ENCODE peak calls at places on chromosomes 4 and X, in seven cellular contexts. H is colonic mucosa, J is tibial artery, W is fibroblast of lung, N is transverse colon, T is adipocyte, X is pancreas. Y is an unnamed sample. For H3K4me1, the result is how much of the 10 kb centered on the place peaks cover.

GRCh38 chr4:743463-744211 is 38.0 kb downstream of the PCGF3 start:
- DNase-seq in W (peak), X (no peak), J (no peak), H (no peak), N (no peak), T (peak), Y (peak)

GRCh38 chr4:5746829-5747745 is 36.1 kb downstream of the EVC start:
- DNase-seq in W (peak), N (no peak), T (peak), X (no peak), J (peak), H (no peak), Y (no peak)

GRCh38 chr4:95850161-95850560 is 10.3 kb downstream of the PDHA2 start:
- DNase-seq in W (no peak), J (no peak), N (no peak), T (no peak), X (no peak), H (no peak), Y (no peak)

GRCh38 chr4:140152760-140153418 is 1.1 kb downstream of the MAML3 start:
- DNase-seq in J (peak), T (peak), N (peak), X (peak), H (peak), W (peak), Y (peak)

GRCh38 chrX:14936561-14936960 is 63.3 kb downstream of the MOSPD2 start:
- DNase-seq in T (peak), H (no peak), J (no peak), X (no peak), W (peak), N (no peak), Y (no peak)

GRCh38 chr4:12179264-12179616 is 750.5 kb upstream of the HS3ST1 start:
- DNase-seq in W (no peak), X (no peak), J (no peak), T (no peak), N (no peak), H (no peak), Y (no peak)

GRCh38 chrX:110204986-110205385 is 112.9 kb downstream of the AMMECR1 start:
- DNase-seq in T (peak), N (no peak), W (peak), H (no peak), J (no peak), X (no peak), Y (no peak)

GRCh38 chrX:123740006-123740405 is 7.2 kb upstream of the THOC2 start:
- DNase-seq in X (no peak), T (no peak), N (no peak), H (no peak), W (no peak), J (no peak), Y (no peak)

GRCh38 chr4:137253949-137254348 is 278.3 kb downstream of the PCDH18 start:
- DNase-seq in H (no peak), T (no peak), J (no peak), W (peak), X (no peak), N (no peak), Y (no peak)

GRCh38 chr4:143358923-143359694 is 22.4 kb downstream of the GAB1 start:
- DNase-seq in T (no peak), X (peak), J (no peak), N (peak), H (peak), W (peak), Y (peak)

GRCh38 chr4:22677780-22678179 is 15.0 kb upstream of the GBA3 start:
- DNase-seq in J (no peak), T (no peak), H (no peak), X (no peak), W (no peak), N (no peak), Y (no peak)

GRCh38 chr4:174467107-174467506 is 55.2 kb downstream of the HPGD start:
- DNase-seq in H (no peak), T (no peak), J (no peak), N (no peak), W (no peak), X (no peak), Y (no peak)

GRCh38 chrX:97563531-97564133 is 679.9 kb downstream of the RPA4 start:
- DNase-seq in W (peak), X (no peak), J (no peak), N (peak), T (peak), H (peak), Y (peak)

GRCh38 chr4:174086829-174087799 is 196.4 kb downstream of the FBXO8 start:
- DNase-seq in T (no peak), W (no peak), H (no peak), N (no peak), X (no peak), J (no peak), Y (no peak)

GRCh38 chr4:144809056-144809640 is 163.2 kb downstream of the HHIP start:
- DNase-seq in X (no peak), J (no peak), T (no peak), W (no peak), H (no peak), N (no peak), Y (no peak)

GRCh38 chrX:72540318-72540717 is 32.3 kb downstream of the HDAC8 start:
- DNase-seq in T (peak), N (no peak), H (no peak), X (no peak), W (peak), J (no peak), Y (no peak)

GRCh38 chr4:95215991-95216605 is 332.7 kb downstream of the UNC5C start:
- DNase-seq in N (no peak), W (peak), T (peak), H (no peak), X (no peak), J (no peak), Y (no peak)

GRCh38 chr4:95778666-95779065 is 61.2 kb upstream of the PDHA2 start:
- DNase-seq in J (no peak), H (no peak), X (no peak), T (no peak), N (no peak), W (no peak), Y (no peak)

GRCh38 chrX:43317378-43317777 is 338.7 kb upstream of the MAOA start:
- DNase-seq in N (no peak), W (no peak), T (no peak), J (no peak), H (no peak), X (no peak), Y (no peak)

DNA sequence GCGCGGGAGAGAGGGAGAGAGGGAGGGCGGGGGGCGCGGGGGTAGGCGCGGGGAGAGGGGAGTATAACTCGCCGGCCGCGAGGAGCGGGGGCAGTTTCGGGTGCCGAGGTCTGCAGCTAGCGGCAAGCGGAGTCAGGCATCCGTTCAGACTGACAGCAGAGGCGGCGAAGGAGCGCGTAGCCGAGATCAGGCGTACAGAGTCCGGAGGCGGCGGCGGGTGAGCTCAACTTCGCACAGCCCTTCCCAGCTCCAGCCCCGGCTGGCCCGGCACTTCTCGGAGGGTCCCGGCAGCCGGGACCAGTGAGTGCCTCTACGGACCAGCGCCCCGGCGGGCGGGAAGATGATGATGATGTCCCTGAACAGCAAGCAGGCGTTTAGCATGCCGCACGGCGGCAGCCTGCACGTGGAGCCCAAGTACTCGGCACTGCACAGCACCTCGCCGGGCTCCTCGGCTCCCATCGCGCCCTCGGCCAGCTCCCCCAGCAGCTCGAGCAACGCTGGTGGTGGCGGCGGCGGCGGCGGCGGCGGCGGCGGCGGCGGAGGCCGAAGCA is at the start of gene POU4F2:
- DNase-seq in N (no peak), J (no peak), W (no peak), H (no peak), X (no peak), T (peak), Y (no peak)
- H3K4me3 ChIP-seq in N (no peak), J (no peak), W (no peak), H (no peak), X (peak), T (peak), Y (no peak)

DNA sequence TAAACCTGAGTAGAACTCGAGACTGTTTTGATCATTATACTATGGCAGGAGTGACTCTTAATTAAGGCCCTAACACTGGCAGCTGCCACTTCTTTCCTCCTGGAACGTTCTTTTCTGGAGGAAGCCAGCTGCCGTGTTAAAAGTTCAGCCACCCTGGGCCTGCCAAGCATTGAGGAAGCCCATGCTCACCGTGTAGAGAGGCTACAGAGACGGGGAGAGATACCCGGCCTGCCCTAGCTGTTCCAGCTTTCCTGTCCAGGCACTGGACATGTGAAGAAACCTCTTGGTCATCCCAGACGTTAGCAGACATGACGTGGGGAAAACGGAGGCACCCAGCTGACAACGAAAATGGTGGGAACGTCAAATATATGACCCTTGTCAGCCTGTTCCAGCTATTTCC is 274.1 kb downstream of the ARHGAP10 start:
- DNase-seq in X (no peak), H (no peak), N (no peak), W (no peak), J (no peak), T (no peak), Y (no peak)
- H3K4me1 ChIP-seq in X (under half), H (under half), N (under half), W (under half), J (under half), T (under half), Y (under half)

GRCh38 chr4:74543247-74543670 is 98.3 kb downstream of the AREG start:
- DNase-seq in H (peak), T (no peak), W (no peak), N (no peak), X (no peak), J (no peak), Y (no peak)

GRCh38 chr4:74543983-74544382 is 99.0 kb downstream of the AREG start:
- DNase-seq in X (no peak), H (no peak), J (no peak), N (no peak), W (peak), T (peak), Y (no peak)

GRCh38 chr4:74545488-74545887 is 100.6 kb downstream of the AREG start:
- DNase-seq in W (no peak), N (no peak), T (peak), X (no peak), J (peak), H (peak), Y (peak)

GRCh38 chr4:74546020-74546419 is 101.1 kb downstream of the AREG start:
- DNase-seq in H (no peak), J (no peak), N (no peak), X (no peak), T (peak), W (no peak), Y (no peak)

DNA sequence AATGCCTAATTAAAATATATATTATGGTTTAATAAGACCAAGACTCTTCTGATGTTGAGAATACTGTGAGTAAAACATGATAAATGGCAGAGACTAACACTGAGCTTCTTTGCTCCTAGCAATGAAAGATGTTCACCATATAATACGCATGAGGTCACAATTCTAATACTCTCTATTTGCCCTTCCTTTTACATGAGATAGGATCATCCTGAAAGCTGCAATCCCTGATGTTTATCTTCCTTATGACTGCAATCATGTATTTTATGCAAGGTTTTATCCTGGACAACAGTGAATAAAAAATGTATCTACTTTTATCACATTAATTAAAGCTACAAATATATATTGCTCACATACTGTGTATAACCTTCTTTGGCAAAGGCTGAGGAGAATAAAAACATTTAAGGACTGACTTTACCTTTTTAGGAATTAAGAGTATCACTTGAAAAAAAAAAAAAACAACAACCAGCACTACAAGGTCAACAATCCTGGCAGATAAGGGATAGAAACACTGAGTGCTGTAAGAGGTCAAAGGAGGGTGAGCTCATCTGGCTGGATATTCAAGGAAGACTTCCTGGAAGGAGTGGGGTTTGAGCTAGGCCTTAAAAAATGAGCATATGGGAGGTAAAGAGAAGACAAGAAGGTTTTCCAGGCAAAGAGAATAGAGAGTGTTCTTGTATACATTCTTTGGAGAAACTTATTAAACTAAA is 99.9 kb downstream of the AREG start:
- DNase-seq in J (no peak), N (no peak), X (no peak), T (no peak), H (peak), W (no peak), Y (no peak)
- H3K4me3 ChIP-seq in J (no peak), N (no peak), X (no peak), T (peak), H (no peak), W (no peak), Y (no peak)

GRCh38 chrX:148572332-148572731 is 71.9 kb downstream of the AFF2 start:
- DNase-seq in H (no peak), W (no peak), J (no peak), T (no peak), X (no peak), N (no peak), Y (no peak)
- H3K4me1 ChIP-seq in H (under half), W (under half), J (under half), T (under half), X (under half), N (under half), Y (under half)

GRCh38 chr4:154491341-154491679 is 289 bp downstream of the DCHS2 start:
- DNase-seq in T (peak), N (peak), J (no peak), X (no peak), H (no peak), W (peak), Y (no peak)

GRCh38 chr4:154490589-154491340 is 834 bp downstream of the DCHS2 start:
- DNase-seq in W (no peak), N (peak), X (no peak), J (no peak), T (no peak), H (no peak), Y (peak)

GRCh38 chr4:154491731-154492249 is at the start of gene DCHS2:
- DNase-seq in X (no peak), J (no peak), T (peak), H (peak), W (no peak), N (peak), Y (peak)

GRCh38 chr4:154489558-154490260 is 1.9 kb downstream of the DCHS2 start:
- DNase-seq in W (no peak), X (no peak), N (no peak), H (no peak), T (no peak), J (no peak), Y (no peak)

GRCh38 chr4:154490261-154490588 is 1.4 kb downstream of the DCHS2 start:
- DNase-seq in J (no peak), X (no peak), H (no peak), N (no peak), W (no peak), T (no peak), Y (no peak)
- H3K4me3 ChIP-seq in J (no peak), X (peak), H (peak), N (peak), W (no peak), T (no peak), Y (no peak)

DNA sequence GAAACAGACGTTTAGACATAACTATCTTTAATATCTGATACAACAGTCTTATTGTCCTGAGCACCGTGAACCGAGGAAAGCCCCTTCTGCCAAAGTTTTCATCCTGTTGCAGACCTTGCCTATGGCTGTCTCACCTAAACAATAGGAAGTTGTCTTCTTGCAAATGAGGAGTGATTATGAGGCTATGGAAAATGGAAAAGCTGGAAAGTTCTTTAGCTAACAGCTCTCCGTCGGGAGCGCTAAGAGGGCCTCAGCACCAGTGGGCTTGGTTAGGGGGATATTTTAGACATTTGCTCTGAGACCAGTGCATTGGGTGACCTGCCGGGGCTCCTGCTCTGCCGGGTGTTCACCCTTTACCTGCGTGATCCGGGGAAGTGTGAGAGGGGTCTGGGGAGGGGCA is 28.4 kb downstream of the TMEM131L start:
- DNase-seq in J (no peak), W (no peak), H (no peak), N (no peak), T (no peak), X (no peak), Y (no peak)
- H3K4me1 ChIP-seq in J (half or more), W (under half), H (under half), N (under half), T (under half), X (under half), Y (under half)

GRCh38 chrX:71492086-71493065 is 40.5 kb upstream of the OGT start:
- DNase-seq in H (peak), N (peak), J (peak), W (peak), T (peak), X (peak), Y (peak)
- H3K4me3 ChIP-seq in H (peak), N (peak), J (peak), W (peak), T (peak), X (peak), Y (no peak)

GRCh38 chr4:7649411-7649740 is 214.6 kb upstream of the PSAPL1 start:
- DNase-seq in X (no peak), T (no peak), J (no peak), H (no peak), W (no peak), N (no peak), Y (no peak)

GRCh38 chr4:7651461-7651921 is 216.8 kb upstream of the PSAPL1 start:
- DNase-seq in T (no peak), W (peak), H (no peak), N (no peak), X (no peak), J (no peak), Y (no peak)

GRCh38 chr4:7649741-7650531 is 215.2 kb upstream of the PSAPL1 start:
- DNase-seq in N (peak), J (no peak), X (no peak), H (no peak), W (peak), T (peak), Y (peak)

GRCh38 chr4:7652006-7652405 is 217.3 kb upstream of the PSAPL1 start:
- DNase-seq in T (no peak), H (no peak), X (no peak), J (no peak), W (no peak), N (no peak), Y (no peak)

GRCh38 chr4:7650606-7651400 is 216.1 kb upstream of the PSAPL1 start:
- DNase-seq in X (no peak), W (peak), N (no peak), H (no peak), T (no peak), J (no peak), Y (no peak)
- H3K4me1 ChIP-seq in X (under half), W (under half), N (under half), H (under half), T (under half), J (under half), Y (under half)